ENCODE peak calls at places on chromosomes 11 and 22, in five cellular contexts. A, R, H, F and G are unnamed samples.

GRCh38 chr22:47332246-47332980 is 570.0 kb downstream of the TBC1D22A start:
- DNase-seq in H (no peak), R (no peak), A (no peak), F (no peak), G (no peak)

GRCh38 chr11:13030857-13031256 is 21.7 kb downstream of the RASSF10 start:
- DNase-seq in R (no peak), F (no peak), A (no peak), H (no peak), G (no peak)

GRCh38 chr11:34356576-34356917 is 1.3 kb downstream of the ABTB2 start:
- DNase-seq in H (no peak), A (peak; percentile 19), R (no peak), F (no peak), G (peak; percentile 14)

GRCh38 chr11:70952171-70952570 is 300.2 kb downstream of the SHANK2 start:
- DNase-seq in R (no peak), A (no peak), F (no peak), H (no peak), G (no peak)

GRCh38 chr11:73284106-73284505 is 12.0 kb downstream of the P2RY6 start:
- DNase-seq in F (no peak), H (no peak), A (no peak), R (no peak), G (no peak)

GRCh38 chr22:46001046-46001425 is 24.1 kb upstream of the WNT7B start:
- DNase-seq in H (no peak), R (no peak), A (no peak), F (no peak), G (no peak)

GRCh38 chr11:2213890-2214526 is 42.4 kb upstream of the TH start:
- DNase-seq in H (no peak), F (no peak), R (no peak), A (no peak), G (no peak)

GRCh38 chr11:75777461-75778110 is 9.0 kb downstream of the DGAT2 start:
- DNase-seq in R (no peak), H (no peak), A (no peak), F (no peak), G (no peak)

GRCh38 chr11:66981976-66982578 is 7.0 kb downstream of the C11orf86 start:
- DNase-seq in R (peak; percentile 74), F (no peak), A (no peak), H (no peak), G (peak; percentile 31)

GRCh38 chr11:113446938-113447337 is 28.3 kb downstream of the DRD2 start:
- DNase-seq in R (no peak), F (no peak), H (no peak), A (no peak), G (no peak)

GRCh38 chr11:2314525-2315394 is 12.9 kb downstream of the TSPAN32 start:
- DNase-seq in F (no peak), H (no peak), R (no peak), A (no peak), G (no peak)

GRCh38 chr11:61834278-61835004 is 6.3 kb downstream of the FADS2 start:
- DNase-seq in R (no peak), F (no peak), A (no peak), H (no peak), G (peak; percentile 42)

GRCh38 chr11:128573674-128574073 is 13.7 kb downstream of the ETS1 start:
- DNase-seq in F (no peak), H (no peak), R (no peak), A (no peak), G (no peak)

GRCh38 chr11:70244698-70245097 is 25.8 kb upstream of the PPFIA1 start:
- DNase-seq in A (no peak), F (no peak), R (peak; percentile 76), H (no peak), G (no peak)

GRCh38 chr22:44497904-44498242 is at the start of gene RTL6:
- DNase-seq in F (no peak), H (no peak), R (no peak), A (peak; percentile 28), G (no peak)

GRCh38 chr11:46333129-46333947 is 13.9 kb upstream of the DGKZ start:
- DNase-seq in R (no peak), F (no peak), A (no peak), H (no peak), G (no peak)

GRCh38 chr11:116509566-116509965 is 263.2 kb downstream of the BUD13 start:
- DNase-seq in R (no peak), A (no peak), H (no peak), F (no peak), G (no peak)

GRCh38 chr11:57568330-57568766 is 876 bp upstream of the UBE2L6 start:
- DNase-seq in R (no peak), A (peak; percentile 90), F (no peak), H (peak; percentile 88), G (peak; percentile 78)

GRCh38 chr22:37198290-37199102 is 10.4 kb upstream of the C1QTNF6 start:
- DNase-seq in A (peak; percentile 95), R (peak; percentile 22), H (peak; percentile 93), F (peak; percentile 74), G (peak; percentile 86)

GRCh38 chr11:115676206-115676605 is 172.0 kb upstream of the CADM1 start:
- DNase-seq in A (no peak), R (no peak), F (no peak), H (no peak), G (no peak)

GRCh38 chr11:9972917-9973504 is 309.1 kb downstream of the SWAP70 start:
- DNase-seq in H (no peak), A (no peak), R (no peak), F (no peak), G (no peak)

GRCh38 chr22:43587574-43587973 is 175.8 kb downstream of the MPPED1 start:
- DNase-seq in R (no peak), H (no peak), F (no peak), A (no peak), G (no peak)

GRCh38 chr11:16809901-16810668 is 71.6 kb downstream of the C11orf58 start:
- DNase-seq in R (peak; percentile 11), H (no peak), F (no peak), A (no peak), G (no peak)

GRCh38 chr11:69553416-69554357 is 72.2 kb downstream of the LINC01488 start:
- DNase-seq in H (no peak), A (no peak), R (no peak), F (no peak), G (no peak)

GRCh38 chr22:38414009-38414395 is 41.0 kb downstream of the KCNJ4 start:
- DNase-seq in R (no peak), F (no peak), A (peak; percentile 5), H (no peak), G (no peak)

GRCh38 chr11:83364500-83365059 is 78.4 kb upstream of the CCDC90B start:
- DNase-seq in F (no peak), A (no peak), H (no peak), R (no peak), G (no peak)

GRCh38 chr22:29167032-29167911 is 38.4 kb upstream of the EMID1 start:
- DNase-seq in H (no peak), A (no peak), R (no peak), F (peak; percentile 5), G (no peak)

GRCh38 chr11:46367244-46367915 is 14.1 kb upstream of the MDK start:
- DNase-seq in H (peak; percentile 78), A (peak; percentile 82), R (peak; percentile 47), F (peak; percentile 51), G (peak; percentile 81)

GRCh38 chr11:44622721-44623258 is 57.3 kb downstream of the CD82 start:
- DNase-seq in A (no peak), R (no peak), F (no peak), H (no peak), G (no peak)

GRCh38 chr11:110565690-110566336 is 136.1 kb downstream of the FDX1 start:
- DNase-seq in R (no peak), H (no peak), F (no peak), A (no peak), G (no peak)

GRCh38 chr11:31757245-31757835 is 53.8 kb downstream of the PAX6 start:
- DNase-seq in F (no peak), R (no peak), H (no peak), A (no peak), G (no peak)